ENCODE peak calls at places on chromosomes 13 and 19, in four cellular contexts. Z is neural progenitor cell, Y is mammary epithelial cell, G is PC-3. A is an unnamed sample.
A peak's percentile ranks its signal among the peaks of the same experiment; 100 is the strongest.

GRCh38 chr13:110616103-110617101 is 1.1 kb downstream of the NAXD start:
- DNase-seq in Z (peak; percentile 56), Y (peak; percentile 74), G (peak; percentile 64), A (peak; percentile 21)

GRCh38 chr19:4916292-4917082 is 7.2 kb downstream of the UHRF1 start:
- DNase-seq in Z (no peak), Y (no peak), G (no peak), A (no peak)

GRCh38 chr13:97521726-97522125 is 87.8 kb downstream of the RAP2A start:
- DNase-seq in Z (no peak), Y (no peak), G (no peak), A (no peak)

GRCh38 chr19:1042689-1043511 is 3.0 kb downstream of the ABCA7 start:
- DNase-seq in Z (no peak), Y (no peak), G (no peak), A (no peak)

GRCh38 chr19:38682872-38683392 is 35.5 kb downstream of the ACTN4 start:
- DNase-seq in Z (no peak), Y (no peak), G (no peak), A (no peak)

GRCh38 chr19:16611121-16611520 is 16.9 kb downstream of the MED26 start:
- DNase-seq in Z (no peak), Y (no peak), G (no peak), A (no peak)

GRCh38 chr13:111219306-111219705 is 101.1 kb upstream of the TEX29 start:
- DNase-seq in Z (no peak), Y (peak; percentile 12), G (no peak), A (no peak)

GRCh38 chr13:40460116-40460515 is 206.3 kb downstream of the FOXO1 start:
- DNase-seq in Z (no peak), Y (no peak), G (no peak), A (no peak)

GRCh38 chr13:24911135-24911524 is 147.2 kb downstream of the RNF17 start:
- DNase-seq in Z (no peak), Y (peak; percentile 52), G (peak; percentile 91), A (no peak)

GRCh38 chr13:43285891-43286602 is 262.7 kb downstream of the DNAJC15 start:
- DNase-seq in Z (peak; percentile 63), Y (no peak), G (peak; percentile 33), A (no peak)

GRCh38 chr13:82187227-82187626 is 1695.0 kb downstream of the SLITRK1 start:
- DNase-seq in Z (no peak), Y (no peak), G (no peak), A (no peak)

GRCh38 chr19:23867895-23868294 is 46.8 kb upstream of the ZNF726 start:
- DNase-seq in Z (no peak), Y (no peak), G (peak; percentile 6), A (no peak)
- H3K4me2 ChIP-seq in Z (no peak overlapping the region), Y (no peak overlapping the region), G (no peak overlapping the region), A (no peak overlapping the region)

DNA sequence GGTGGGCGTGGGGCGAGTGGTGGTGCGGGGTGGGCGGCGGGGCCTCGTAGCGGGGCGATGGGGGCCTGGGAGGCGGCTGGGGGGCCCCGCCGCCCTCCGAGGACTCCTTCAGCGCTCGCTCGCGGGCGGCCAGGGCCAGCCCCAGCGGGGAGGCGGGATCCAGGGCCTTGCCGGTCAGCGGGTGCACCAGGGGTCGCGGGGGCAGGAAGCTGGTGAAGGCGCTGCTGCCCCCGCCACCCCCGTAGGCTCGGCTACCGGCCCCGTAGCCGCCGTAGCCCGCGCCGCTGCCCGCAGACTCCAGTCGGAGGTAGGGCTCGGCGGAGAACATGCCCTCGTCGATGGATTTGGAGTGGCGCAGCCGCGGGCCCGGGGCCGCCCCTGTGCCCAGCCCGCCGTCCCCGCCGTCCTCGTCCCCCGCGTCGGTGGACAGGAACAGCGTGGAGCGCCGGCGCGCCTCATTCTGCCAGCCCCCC is 18.6 kb downstream of the C19orf81 start:
- DNase-seq in Z (no peak), Y (no peak), G (no peak), A (no peak)
- TF ChIP-seq EZH2 in Z (peak; percentile 73), Y (peak; percentile 35), G (peak; percentile 87), A (no peak)

DNA sequence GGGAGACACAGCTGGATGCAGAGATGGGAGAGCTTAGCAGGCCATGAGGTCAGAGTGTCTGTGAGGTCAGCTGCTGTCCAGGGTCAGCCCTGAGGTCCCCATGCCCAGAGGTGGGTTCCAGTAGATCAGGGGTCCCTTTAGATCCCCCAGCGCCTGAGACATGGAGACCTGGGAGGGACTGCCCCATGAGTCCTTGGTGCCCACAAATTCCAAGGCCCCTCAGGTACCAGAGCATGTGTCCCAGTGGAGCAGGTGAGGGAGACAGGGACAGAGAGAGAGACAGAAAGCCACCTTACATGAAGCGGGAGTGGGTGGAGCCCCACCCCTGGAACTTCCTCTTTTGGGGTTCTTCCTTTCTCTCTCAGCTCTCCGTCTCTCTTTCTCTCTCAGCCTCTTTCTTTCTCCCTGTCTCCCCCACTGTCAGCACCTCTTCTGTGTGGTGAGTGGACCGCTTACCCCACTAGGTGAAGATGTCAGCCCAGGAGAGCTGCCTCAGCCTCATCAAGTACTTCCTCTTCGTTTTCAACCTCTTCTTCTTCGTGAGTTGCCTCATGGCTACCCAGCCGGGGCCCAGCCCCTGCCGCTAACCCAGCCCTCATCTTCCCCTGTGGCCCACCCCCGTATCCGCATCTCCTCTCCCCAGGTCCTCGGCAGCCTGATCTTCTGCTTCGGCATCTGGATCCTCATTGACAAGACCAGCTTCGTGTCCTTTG is at the start of gene CD37:
- DNase-seq in Z (no peak), Y (no peak), G (no peak), A (no peak)
- H3K4me2 ChIP-seq in Z (no peak within 1 kb of the TSS), Y (no peak within 1 kb of the TSS), G (no peak within 1 kb of the TSS), A (peak within 1 kb of the TSS; percentile 88)

GRCh38 chr19:8335343-8336071 is 7.6 kb downstream of the KANK3 start:
- DNase-seq in Z (no peak), Y (no peak), G (no peak), A (no peak)

GRCh38 chr19:8334458-8335342 is 8.4 kb downstream of the KANK3 start:
- DNase-seq in Z (peak; percentile 95), Y (peak; percentile 92), G (peak; percentile 87), A (peak; percentile 80)

GRCh38 chr19:8332976-8333770 is 9.9 kb downstream of the KANK3 start:
- DNase-seq in Z (peak; percentile 48), Y (no peak), G (no peak), A (no peak)

GRCh38 chr19:8336072-8336569 is 6.9 kb downstream of the KANK3 start:
- DNase-seq in Z (peak; percentile 29), Y (no peak), G (no peak), A (no peak)

DNA sequence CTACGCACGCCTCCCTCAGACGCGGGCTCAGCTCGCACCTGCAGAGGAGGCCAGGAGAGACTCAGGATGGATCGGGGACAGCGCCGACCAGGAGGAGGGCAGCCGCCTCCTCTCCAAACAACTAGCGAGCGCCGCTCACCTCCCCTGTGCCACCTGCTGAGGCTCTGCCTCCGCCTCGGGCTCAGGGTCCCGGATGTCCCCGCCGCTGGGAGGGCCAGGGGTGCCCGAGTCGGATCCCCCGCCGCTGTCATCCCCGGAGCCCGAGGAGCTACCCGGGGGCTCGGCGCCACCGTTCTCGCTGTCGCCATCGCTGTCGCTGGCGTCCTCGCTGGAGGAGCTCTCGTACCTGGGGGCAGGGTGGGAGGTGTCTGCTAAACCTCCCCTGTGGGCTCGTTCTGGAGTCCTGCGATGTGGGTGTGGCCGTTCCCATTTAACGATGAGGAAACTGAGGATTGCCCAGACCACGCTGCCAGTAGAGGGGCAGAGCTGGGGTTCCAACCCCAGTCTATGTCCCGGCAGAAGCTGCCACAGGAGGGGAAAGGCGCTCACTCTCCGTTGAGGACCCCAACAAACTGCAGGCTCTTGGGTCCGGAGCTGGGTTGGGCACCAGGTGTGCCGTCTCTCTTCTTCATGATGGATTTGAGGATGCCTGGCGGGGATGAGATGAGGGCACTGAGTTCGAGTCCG is 9.1 kb downstream of the KANK3 start:
- DNase-seq in Z (peak; percentile 68), Y (no peak), G (no peak), A (no peak)
- TF ChIP-seq EZH2 in Z (peak; percentile 82), Y (no peak), G (peak; percentile 44), A (no peak)

DNA sequence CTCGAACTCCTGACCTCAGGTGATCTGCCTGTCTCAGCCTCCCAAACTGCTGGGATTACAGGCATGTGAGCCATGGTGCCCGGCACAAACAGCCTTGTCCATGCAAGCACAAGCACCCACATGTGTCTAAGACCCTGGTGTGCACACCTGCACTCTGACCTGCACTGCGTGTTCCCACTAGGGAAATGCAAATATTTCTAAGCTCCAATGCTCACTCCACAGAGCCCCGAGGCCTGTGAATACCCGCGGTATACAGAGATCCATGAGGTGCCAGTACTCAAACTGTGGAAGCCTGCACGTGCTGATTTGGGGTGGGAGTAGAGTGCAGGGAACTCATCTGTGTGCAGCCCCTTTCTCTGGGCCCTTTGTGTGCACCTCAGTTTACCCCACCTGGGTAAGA is 14.7 kb downstream of the GADD45B start:
- DNase-seq in Z (no peak), Y (no peak), G (no peak), A (no peak)
- H3K4me2 ChIP-seq in Z (no peak overlapping the region), Y (peak overlapping the region; percentile 45), G (peak overlapping the region; percentile 80), A (peak overlapping the region; percentile 57)

GRCh38 chr19:17872251-17873001 is 681 bp downstream of the SLC5A5 start:
- DNase-seq in Z (no peak), Y (no peak), G (no peak), A (no peak)

GRCh38 chr19:17874423-17875135 is 2.8 kb downstream of the SLC5A5 start:
- DNase-seq in Z (no peak), Y (no peak), G (no peak), A (no peak)

GRCh38 chr19:17871878-17872250 is at the start of gene SLC5A5:
- DNase-seq in Z (peak; percentile 45), Y (no peak), G (peak; percentile 16), A (no peak)

GRCh38 chr19:17871032-17871877 is 490 bp upstream of the SLC5A5 start:
- DNase-seq in Z (no peak), Y (no peak), G (no peak), A (no peak)

DNA sequence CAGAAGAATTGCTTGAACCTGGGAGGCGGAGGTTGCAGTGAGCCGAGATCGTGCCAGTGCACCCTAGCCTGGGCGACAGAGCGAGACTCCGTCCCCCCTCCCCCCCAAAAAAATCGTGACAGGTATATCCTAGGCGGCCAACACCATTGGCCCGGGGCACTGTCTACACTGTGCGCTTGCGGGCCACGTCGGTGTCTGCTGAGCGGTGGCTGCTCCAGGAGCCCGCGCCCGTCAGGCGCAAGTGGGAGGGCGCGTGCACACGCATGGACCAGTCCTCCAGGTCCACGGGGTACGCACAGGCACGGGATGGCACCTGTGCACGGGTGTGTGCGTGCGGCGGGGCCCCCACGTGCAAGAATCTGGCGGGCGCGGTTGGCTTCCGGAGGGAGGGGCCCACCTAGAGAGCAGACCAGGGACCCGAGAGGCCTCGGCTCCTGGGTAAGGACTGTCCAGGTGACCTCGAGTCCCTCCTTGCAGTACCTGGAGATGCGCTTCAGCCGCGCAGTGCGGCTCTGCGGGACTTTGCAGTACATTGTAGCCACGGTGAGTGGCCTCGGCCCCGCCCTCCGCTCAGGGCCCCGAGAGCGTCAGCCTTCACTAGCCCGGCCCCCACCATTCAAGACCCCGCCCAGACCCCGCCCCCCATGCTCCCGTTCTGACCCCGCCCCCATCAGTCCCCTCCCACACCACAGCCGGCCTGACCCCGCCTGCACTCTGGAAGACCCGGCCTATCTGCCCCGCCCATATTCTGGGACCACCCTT is 2.1 kb downstream of the SLC5A5 start:
- DNase-seq in Z (peak; percentile 94), Y (peak; percentile 37), G (peak; percentile 60), A (peak; percentile 12)
- TF ChIP-seq EZH2 in Z (no peak), Y (no peak), G (no peak), A (no peak)